ENCODE peak calls at places on chromosome 13, in eight cellular contexts. V, B, F, T, W, U, R and X are unnamed samples.

GRCh38 chr13:76489299-76489698 is 396.9 kb downstream of the KCTD12 start:
- DNase-seq in W (no peak), F (no peak), B (no peak), T (no peak), U (no peak), V (no peak), R (no peak), X (no peak)

GRCh38 chr13:109425821-109426689 is 360.3 kb downstream of the IRS2 start:
- DNase-seq in W (no peak), R (no peak), U (no peak), F (no peak), T (no peak), B (no peak), V (no peak), X (no peak)

GRCh38 chr13:44063881-44064280 is 184.2 kb downstream of the LACC1 start:
- DNase-seq in T (no peak), V (no peak), F (no peak), U (no peak), R (no peak), B (no peak), W (no peak), X (no peak)

GRCh38 chr13:75637101-75637774 is 1.1 kb downstream of the LMO7 start:
- DNase-seq in R (no peak), F (no peak), U (no peak), V (no peak), B (no peak), T (no peak), W (peak; percentile 21), X (no peak)

GRCh38 chr13:30924321-30924720 is 8.1 kb upstream of the TEX26 start:
- DNase-seq in R (no peak), F (no peak), V (no peak), T (no peak), B (no peak), U (no peak), W (no peak), X (no peak)

GRCh38 chr13:30170569-30170968 is 136.8 kb downstream of the KATNAL1 start:
- DNase-seq in B (no peak), V (no peak), F (no peak), W (no peak), T (no peak), R (no peak), U (no peak), X (no peak)

GRCh38 chr13:40777166-40777956 is 6.4 kb upstream of the MRPS31 start:
- DNase-seq in T (peak; percentile 51), B (no peak), W (peak; percentile 72), U (peak; percentile 30), V (peak; percentile 14), R (peak; percentile 37), F (peak; percentile 72), X (no peak)

GRCh38 chr13:43441464-43441863 is 345.3 kb downstream of the ENOX1 start:
- DNase-seq in V (peak; percentile 62), F (no peak), B (no peak), U (no peak), W (no peak), R (no peak), T (no peak), X (no peak)

GRCh38 chr13:99153219-99153618 is 47.4 kb upstream of the UBAC2 start:
- DNase-seq in F (no peak), T (no peak), B (no peak), W (peak; percentile 27), U (no peak), R (no peak), V (no peak), X (no peak)

GRCh38 chr13:50130686-50131051 is 115.4 kb downstream of the KCNRG start:
- DNase-seq in T (peak; percentile 58), U (peak; percentile 22), B (peak; percentile 38), V (no peak), F (peak; percentile 32), W (peak; percentile 52), R (peak; percentile 47), X (no peak)

GRCh38 chr13:99174533-99175100 is 26.0 kb upstream of the UBAC2 start:
- DNase-seq in V (no peak), U (no peak), B (no peak), R (no peak), T (no peak), W (no peak), F (peak; percentile 9), X (no peak)

GRCh38 chr13:32530841-32531253 is 7.7 kb downstream of the N4BP2L2 start:
- DNase-seq in U (no peak), W (peak; percentile 82), T (no peak), R (peak; percentile 83), B (no peak), F (peak; percentile 22), V (no peak), X (peak; percentile 58)

GRCh38 chr13:99380402-99380801 is 73.2 kb upstream of the GPR183 start:
- DNase-seq in W (no peak), R (no peak), B (no peak), V (no peak), U (peak; percentile 4), F (no peak), T (no peak), X (no peak)

GRCh38 chr13:94707400-94708021 is 4.8 kb downstream of the SOX21 start:
- DNase-seq in T (peak; percentile 77), W (no peak), V (peak; percentile 61), U (no peak), B (no peak), F (no peak), R (no peak), X (no peak)

GRCh38 chr13:113291997-113292862 is 4.8 kb upstream of the LAMP1 start:
- DNase-seq in B (peak; percentile 28), T (peak; percentile 32), F (peak; percentile 31), W (peak; percentile 27), R (peak; percentile 51), U (no peak), V (peak; percentile 84), X (no peak)

GRCh38 chr13:19267746-19268145 is 86.1 kb upstream of the TUBA3C start:
- DNase-seq in T (no peak), B (no peak), U (no peak), V (no peak), F (no peak), W (no peak), R (no peak), X (no peak)
- H3K9me3 ChIP-seq in T (peaks cover 81% of the 10 kb centered on the region), B (no peaks in the 10 kb centered on the region), U (no peaks in the 10 kb centered on the region), V (no peaks in the 10 kb centered on the region), F (no peaks in the 10 kb centered on the region), W (no peaks in the 10 kb centered on the region), R (peaks cover 12% of the 10 kb centered on the region), X (peaks cover 17% of the 10 kb centered on the region)

DNA sequence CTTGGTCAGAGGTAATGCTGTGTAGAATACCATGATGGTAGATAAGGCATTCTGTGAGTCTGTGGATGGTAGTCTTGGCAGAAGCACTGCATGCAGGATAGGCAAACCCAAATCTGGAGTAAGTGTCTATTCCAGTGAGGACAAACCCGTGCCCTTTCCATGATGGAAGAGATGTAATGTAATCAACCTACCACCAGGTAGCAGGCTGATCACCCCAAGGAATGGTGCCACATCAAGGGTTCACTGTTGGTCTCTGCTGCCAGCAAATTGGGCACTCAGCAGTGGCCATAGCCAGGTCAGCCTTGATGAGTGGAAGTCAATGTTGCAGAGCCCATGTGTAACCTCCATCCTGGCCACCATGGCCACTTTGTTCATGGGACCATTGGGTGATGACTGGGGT is 155.0 kb downstream of the RAP2A start:
- DNase-seq in F (no peak), V (no peak), B (no peak), W (no peak), R (no peak), T (no peak), U (no peak), X (no peak)
- TF ChIP-seq CTCF in F (no peak), V (peak; percentile 46), B (no peak), W (no peak), R (no peak), T (peak; percentile 51), U (no peak), X (no peak)

GRCh38 chr13:19154843-19155242 is 26.8 kb downstream of the TUBA3C start:
- DNase-seq in V (no peak), W (no peak), T (no peak), R (no peak), B (no peak), F (no peak), U (no peak), X (no peak)
- H3K9me3 ChIP-seq in V (no peaks in the 10 kb centered on the region), W (no peaks in the 10 kb centered on the region), T (peaks cover 99% of the 10 kb centered on the region), R (peaks cover 74% of the 10 kb centered on the region), B (no peaks in the 10 kb centered on the region), F (no peaks in the 10 kb centered on the region), U (no peaks in the 10 kb centered on the region), X (peaks cover 99% of the 10 kb centered on the region)

GRCh38 chr13:73397486-73398020 is 338.7 kb downstream of the KLF5 start:
- DNase-seq in B (no peak), U (no peak), R (no peak), T (no peak), W (no peak), F (peak; percentile 59), V (no peak), X (no peak)

GRCh38 chr13:73404581-73404980 is 345.8 kb downstream of the KLF5 start:
- DNase-seq in B (no peak), V (no peak), U (no peak), R (no peak), F (no peak), W (no peak), T (no peak), X (no peak)

GRCh38 chr13:73399347-73400216 is 340.8 kb downstream of the KLF5 start:
- DNase-seq in F (peak; percentile 81), B (no peak), W (no peak), U (no peak), R (no peak), T (no peak), V (no peak), X (no peak)

GRCh38 chr13:73403362-73404150 is 344.8 kb downstream of the KLF5 start:
- DNase-seq in W (no peak), R (no peak), U (no peak), V (no peak), F (no peak), B (no peak), T (no peak), X (no peak)

GRCh38 chr13:73401769-73402168 is 343.0 kb downstream of the KLF5 start:
- DNase-seq in W (no peak), V (no peak), B (no peak), U (no peak), R (no peak), T (no peak), F (no peak), X (no peak)
- TF ChIP-seq CTCF in W (no peak), V (peak; percentile 17), B (no peak), U (no peak), R (no peak), T (peak; percentile 57), F (no peak), X (no peak)